ENCODE peak calls at places on chromosomes 11 and 22, in seven cellular contexts. M is PC-3, Y is mammary epithelial cell, D is esophagus squamous epithelium, O is upper lobe of right lung, P is foreskin fibroblast, U is HFF-Myc. N is an unnamed sample.

GRCh38 chr11:127620660-127621059 is 620.1 kb upstream of the KIRREL3 start:
- DNase-seq in M (no peak), O (no peak), U (no peak), Y (peak), D (no peak), P (peak), N (peak)

GRCh38 chr11:33545941-33546340 is 154.7 kb downstream of the C11orf91 start:
- DNase-seq in U (no peak), P (peak), D (no peak), O (no peak), M (peak), Y (no peak), N (peak)

GRCh38 chr22:49586873-49587272 is 240.8 kb downstream of the BRD1 start:
- DNase-seq in Y (no peak), D (no peak), O (peak), M (no peak), U (no peak), P (no peak), N (no peak)

GRCh38 chr11:2803186-2804057 is 82.2 kb downstream of the CDKN1C start:
- DNase-seq in D (no peak), Y (peak), U (no peak), M (no peak), O (peak), P (no peak), N (no peak)

GRCh38 chr22:28883657-28883916 is 215 bp downstream of the ZNRF3 start:
- DNase-seq in O (no peak), D (no peak), P (no peak), U (no peak), M (no peak), Y (no peak), N (no peak)

GRCh38 chr11:124778281-124778680 is 16.2 kb upstream of the ESAM start:
- DNase-seq in U (no peak), Y (no peak), D (no peak), M (peak), O (no peak), P (no peak), N (no peak)

GRCh38 chr11:90919332-90919731 is 696.5 kb upstream of the CHORDC1 start:
- DNase-seq in U (no peak), P (no peak), M (no peak), D (no peak), O (no peak), Y (no peak), N (no peak)

GRCh38 chr11:64305691-64306562 is 603 bp downstream of the ESRRA start:
- DNase-seq in M (peak), Y (peak), P (peak), U (no peak), D (peak), O (peak), N (no peak)

GRCh38 chr11:84889556-84889955 is 737.6 kb downstream of the DLG2 start:
- DNase-seq in M (no peak), P (no peak), O (no peak), D (no peak), Y (no peak), U (no peak), N (no peak)

GRCh38 chr22:37012262-37012904 is 6.9 kb downstream of the TST start:
- DNase-seq in M (no peak), U (no peak), Y (no peak), D (no peak), P (peak), O (no peak), N (no peak)

GRCh38 chr11:107696140-107696539 is 15.7 kb downstream of the SLN start:
- DNase-seq in D (no peak), Y (peak), O (no peak), U (peak), P (peak), M (peak), N (peak)

GRCh38 chr11:68040121-68040956 is 1.5 kb downstream of the TCIRG1 start:
- DNase-seq in O (peak), P (peak), D (no peak), U (peak), Y (no peak), M (peak), N (peak)

GRCh38 chr11:100592619-100593309 is 94.3 kb upstream of the ARHGAP42 start:
- DNase-seq in Y (no peak), U (no peak), D (no peak), O (no peak), M (no peak), P (no peak), N (no peak)

GRCh38 chr11:100594320-100594719 is 92.8 kb upstream of the ARHGAP42 start:
- DNase-seq in D (no peak), O (no peak), P (no peak), U (no peak), M (no peak), Y (no peak), N (no peak)

DNA sequence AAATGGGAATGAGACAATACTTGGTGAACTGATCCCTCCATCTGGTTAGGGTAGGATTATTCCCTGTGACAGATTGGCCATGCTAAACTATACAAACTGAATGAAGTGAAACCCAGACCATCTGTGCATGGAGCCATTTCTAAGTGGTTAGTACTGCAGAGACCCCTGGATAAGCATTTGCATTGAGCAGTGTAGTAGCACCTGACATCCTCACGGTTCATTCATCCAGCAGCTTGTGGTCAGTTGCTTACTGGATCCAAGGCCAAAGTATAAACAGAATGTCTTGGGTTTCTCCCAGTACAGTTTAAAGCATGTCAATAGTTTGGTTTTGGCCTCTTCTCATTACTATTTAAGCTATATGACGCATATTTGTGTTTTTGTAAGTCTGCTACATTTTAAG is 93.8 kb upstream of the ARHGAP42 start:
- DNase-seq in M (no peak), P (no peak), U (no peak), O (no peak), Y (no peak), D (no peak), N (no peak)
- TF ChIP-seq CTCF in M (no peak), P (no peak), U (no peak), O (no peak), Y (no peak), D (no peak), N (no peak)

DNA sequence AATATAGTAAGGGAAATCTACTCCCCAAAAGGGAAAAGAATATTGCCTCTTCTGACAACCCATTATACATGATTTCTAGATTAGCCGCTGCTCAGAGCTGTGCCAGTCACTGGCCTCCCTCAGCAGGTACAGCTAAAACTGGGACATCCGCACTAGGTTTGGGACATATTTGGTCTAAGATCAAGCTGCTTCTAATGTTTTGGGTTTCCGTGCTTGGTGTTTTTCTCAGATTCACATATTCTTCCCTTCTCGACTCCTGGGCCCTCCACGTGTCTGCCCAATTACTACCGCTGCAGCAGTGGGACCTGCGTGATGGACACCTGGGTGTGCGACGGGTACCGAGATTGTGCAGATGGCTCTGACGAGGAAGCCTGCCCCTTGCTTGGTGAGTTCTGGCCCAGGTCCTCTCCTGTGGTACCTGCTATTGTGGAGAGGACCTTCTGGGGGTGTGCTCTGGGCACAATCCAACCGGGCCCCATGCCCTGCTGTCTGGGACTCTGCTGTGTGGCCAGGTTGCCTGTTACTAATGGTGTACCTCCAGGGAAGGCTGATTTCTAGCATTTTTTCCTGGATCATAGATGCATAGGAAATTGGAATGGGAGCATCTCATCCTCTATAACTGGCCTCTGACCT is 138.1 kb upstream of the SORL1-AS1 start:
- DNase-seq in Y (no peak), P (no peak), O (no peak), U (no peak), M (no peak), D (no peak), N (no peak)
- H3K4me3 ChIP-seq in Y (no peak), P (no peak), O (no peak), U (no peak), M (no peak), D (no peak), N (no peak)

GRCh38 chr22:21010426-21011113 is 4.4 kb upstream of the P2RX6 start:
- DNase-seq in U (no peak), Y (no peak), D (no peak), M (no peak), P (no peak), O (no peak), N (no peak)
- TF ChIP-seq CTCF in U (no peak), Y (no peak), D (no peak), M (no peak), P (no peak), O (no peak), N (no peak)

GRCh38 chr11:10694481-10695239 is 1.1 kb upstream of the IRAG1 start:
- DNase-seq in U (no peak), P (peak), O (no peak), Y (no peak), M (no peak), D (no peak), N (peak)

GRCh38 chr11:10693509-10694071 is at the start of gene IRAG1:
- DNase-seq in O (peak), Y (no peak), P (peak), M (no peak), U (no peak), D (no peak), N (peak)

GRCh38 chr11:10692716-10693115 is 839 bp downstream of the IRAG1 start:
- DNase-seq in O (no peak), D (no peak), Y (no peak), U (no peak), M (no peak), P (peak), N (no peak)

GRCh38 chr11:10696797-10697620 is 3.5 kb upstream of the IRAG1 start:
- DNase-seq in U (no peak), Y (no peak), M (no peak), O (no peak), D (no peak), P (no peak), N (no peak)

GRCh38 chr11:10695821-10696220 is 2.3 kb upstream of the IRAG1 start:
- DNase-seq in U (no peak), O (no peak), M (no peak), D (no peak), Y (no peak), P (no peak), N (no peak)
- H3K4me3 ChIP-seq in U (no peak), O (no peak), M (no peak), D (no peak), Y (no peak), P (no peak), N (no peak)

N was measured in fibroblast of the aortic adventitia.